ENCODE peak calls at places on chromosomes 2 and 18, in ten cellular contexts. G, A, M, J, B, N, C, Z, E and O are unnamed samples.

GRCh38 chr2:195658541-195658890 is 1.5 kb downstream of the SLC39A10 start:
- DNase-seq in G (peak; percentile 86), A (no peak), M (no peak), J (peak; percentile 64), B (no peak), N (no peak), C (no peak), Z (no peak), E (peak; percentile 86), O (no peak)

GRCh38 chr2:222410534-222410933 is 13.8 kb upstream of the SGPP2 start:
- DNase-seq in G (no peak), A (no peak), M (no peak), J (no peak), B (no peak), N (no peak), C (no peak), Z (no peak), E (no peak), O (no peak)

GRCh38 chr2:46171996-46172546 is 125.1 kb upstream of the EPAS1 start:
- DNase-seq in G (peak; percentile 44), A (no peak), M (no peak), J (no peak), B (no peak), N (no peak), C (no peak), Z (no peak), E (no peak), O (no peak)

GRCh38 chr18:78092901-78093300 is 843.3 kb downstream of the GALR1 start:
- DNase-seq in G (no peak), A (no peak), M (no peak), J (no peak), B (no peak), N (no peak), C (no peak), Z (no peak), E (no peak), O (no peak)

GRCh38 chr18:54679318-54680149 is 88.5 kb downstream of the DYNAP start:
- DNase-seq in G (peak; percentile 78), A (peak; percentile 40), M (no peak), J (peak; percentile 72), B (no peak), N (no peak), C (no peak), Z (peak; percentile 48), E (peak; percentile 89), O (no peak)

GRCh38 chr2:96261328-96262003 is 4.3 kb downstream of the TMEM127 start:
- DNase-seq in G (no peak), A (no peak), M (no peak), J (no peak), B (no peak), N (no peak), C (no peak), Z (no peak), E (no peak), O (no peak)

GRCh38 chr2:41853427-41854191 is 194.2 kb upstream of the PKDCC start:
- DNase-seq in G (peak; percentile 77), A (no peak), M (peak; percentile 47), J (peak; percentile 47), B (no peak), N (no peak), C (peak; percentile 79), Z (no peak), E (peak; percentile 74), O (no peak)

GRCh38 chr18:3015203-3015590 is 2.3 kb upstream of the LPIN2 start:
- DNase-seq in G (peak; percentile 52), A (no peak), M (no peak), J (no peak), B (no peak), N (no peak), C (peak; percentile 44), Z (peak; percentile 56), E (peak; percentile 81), O (no peak)

GRCh38 chr2:232139171-232139594 is 177.7 kb downstream of the DIS3L2 start:
- DNase-seq in G (no peak), A (no peak), M (no peak), J (no peak), B (no peak), N (no peak), C (no peak), Z (no peak), E (no peak), O (no peak)

GRCh38 chr2:173884403-173884802 is 80.8 kb downstream of the SP3 start:
- DNase-seq in G (peak; percentile 46), A (no peak), M (peak; percentile 76), J (peak; percentile 11), B (peak; percentile 69), N (no peak), C (peak; percentile 45), Z (no peak), E (peak; percentile 75), O (no peak)

GRCh38 chr2:234130734-234131133 is 80.2 kb downstream of the SPP2 start:
- DNase-seq in G (no peak), A (no peak), M (no peak), J (no peak), B (no peak), N (peak; percentile 43), C (no peak), Z (no peak), E (no peak), O (no peak)

GRCh38 chr2:54712516-54712915 is 10.9 kb upstream of the EML6 start:
- DNase-seq in G (no peak), A (no peak), M (no peak), J (no peak), B (no peak), N (no peak), C (no peak), Z (no peak), E (no peak), O (no peak)

GRCh38 chr2:175107146-175107545 is 60.9 kb downstream of the ATF2 start:
- DNase-seq in G (no peak), A (no peak), M (no peak), J (no peak), B (no peak), N (no peak), C (no peak), Z (no peak), E (no peak), O (no peak)

GRCh38 chr2:168948621-168949212 is 47.6 kb downstream of the G6PC2 start:
- DNase-seq in G (peak; percentile 32), A (no peak), M (no peak), J (no peak), B (no peak), N (no peak), C (no peak), Z (no peak), E (peak; percentile 30), O (no peak)

GRCh38 chr2:74416721-74417120 is 4.7 kb downstream of the C2orf81 start:
- DNase-seq in G (no peak), A (no peak), M (no peak), J (no peak), B (no peak), N (no peak), C (no peak), Z (no peak), E (no peak), O (no peak)
- TF ChIP-seq CTCF in G (no peak), A (no peak), M (no peak), J (no peak), B (no peak), N (peak; percentile 17), C (no peak), Z (no peak), E (no peak), O (no peak)

GRCh38 chr18:72819050-72819449 is 48.7 kb downstream of the NETO1 start:
- DNase-seq in G (no peak), A (no peak), M (no peak), J (no peak), B (no peak), N (no peak), C (no peak), Z (no peak), E (no peak), O (no peak)
- TF ChIP-seq CTCF in G (no peak), A (no peak), M (no peak), J (no peak), B (no peak), N (no peak), C (no peak), Z (no peak), E (no peak), O (no peak)

GRCh38 chr2:27572998-27573429 is 9.8 kb upstream of the ZNF512 start:
- DNase-seq in G (no peak), A (no peak), M (no peak), J (no peak), B (no peak), N (no peak), C (no peak), Z (no peak), E (no peak), O (no peak)

GRCh38 chr2:27571681-27572080 is 11.2 kb upstream of the ZNF512 start:
- DNase-seq in G (no peak), A (no peak), M (no peak), J (no peak), B (no peak), N (no peak), C (no peak), Z (no peak), E (no peak), O (no peak)

GRCh38 chr2:27571197-27571596 is 11.6 kb upstream of the ZNF512 start:
- DNase-seq in G (no peak), A (no peak), M (no peak), J (no peak), B (no peak), N (no peak), C (no peak), Z (no peak), E (no peak), O (no peak)

GRCh38 chr2:27572439-27572838 is 10.4 kb upstream of the ZNF512 start:
- DNase-seq in G (no peak), A (no peak), M (no peak), J (no peak), B (no peak), N (no peak), C (no peak), Z (no peak), E (no peak), O (no peak)

GRCh38 chr2:27573452-27573851 is 9.4 kb upstream of the ZNF512 start:
- DNase-seq in G (no peak), A (no peak), M (no peak), J (peak; percentile 65), B (no peak), N (no peak), C (no peak), Z (no peak), E (peak; percentile 51), O (no peak)
- TF ChIP-seq CTCF in G (no peak), A (no peak), M (no peak), J (no peak), B (no peak), N (no peak), C (no peak), Z (no peak), E (no peak), O (no peak)

DNA sequence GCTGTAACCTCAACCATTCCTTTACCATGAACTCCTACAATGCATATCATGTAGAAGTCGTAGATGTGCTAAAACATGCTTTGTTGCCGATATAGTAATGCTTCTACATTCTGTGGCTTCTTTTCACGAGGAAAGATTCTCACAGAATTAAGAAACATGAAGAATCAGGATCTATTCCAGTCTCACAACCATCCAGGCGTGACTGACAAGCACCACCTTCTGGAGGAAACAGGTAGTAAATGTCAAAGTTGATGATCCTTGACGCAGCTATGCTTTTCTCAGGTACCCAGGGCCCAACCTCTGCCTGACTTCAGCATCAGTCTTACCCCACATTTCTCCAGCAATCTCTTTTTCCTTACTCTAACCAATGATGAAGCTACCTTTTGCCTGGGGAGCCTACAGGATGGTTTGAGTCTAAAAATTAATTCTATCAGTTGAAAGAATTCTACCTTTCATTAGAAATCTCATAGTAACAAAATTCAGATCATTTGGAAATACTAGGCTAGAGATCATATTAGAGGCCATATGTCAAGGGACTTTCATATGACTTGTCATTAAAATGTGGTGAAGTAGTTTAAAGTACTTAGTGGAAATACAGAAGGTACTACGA is 123.3 kb upstream of the RND3 start:
- DNase-seq in G (peak; percentile 72), A (peak; percentile 11), M (peak; percentile 27), J (no peak), B (no peak), N (no peak), C (no peak), Z (no peak), E (peak; percentile 52), O (no peak)
- TF ChIP-seq CTCF in G (peak; percentile 92), A (peak; percentile 32), M (peak; percentile 22), J (peak; percentile 57), B (peak; percentile 33), N (peak; percentile 11), C (no peak), Z (no peak), E (peak; percentile 70), O (no peak)